ENCODE peak calls at places on chromosomes 16 and 17, in five cellular contexts. E is heart right ventricle, F is fibroblast of the aortic adventitia, Q is pancreas, G is brain microvascular endothelial cell. M is an unnamed sample.

GRCh38 chr17:42674755-42675347 is 1.9 kb downstream of the PLEKHH3 start:
- DNase-seq in E (peak), F (no peak), Q (peak), G (no peak), M (no peak)

GRCh38 chr17:3959295-3959899 is 4.8 kb downstream of the ATP2A3 start:
- DNase-seq in E (no peak), F (peak), Q (peak), G (peak), M (no peak)

GRCh38 chr16:69276143-69277115 is 34.7 kb upstream of the VPS4A start:
- DNase-seq in E (peak), F (peak), Q (no peak), G (peak), M (no peak)

GRCh38 chr17:1438593-1439083 is 17.4 kb downstream of the CRK start:
- DNase-seq in E (no peak), F (peak), Q (no peak), G (peak), M (no peak)

GRCh38 chr16:52569701-52570100 is 22.8 kb upstream of the TOX3 start:
- DNase-seq in E (no peak), F (no peak), Q (no peak), G (no peak), M (no peak)

GRCh38 chr17:64150237-64151015 is 20.5 kb upstream of the ERN1 start:
- DNase-seq in E (no peak), F (no peak), Q (peak), G (no peak), M (no peak)

GRCh38 chr16:3640207-3640606 is 14.3 kb upstream of the DNASE1 start:
- DNase-seq in E (no peak), F (no peak), Q (no peak), G (no peak), M (no peak)

GRCh38 chr16:57137043-57137442 is 44.7 kb downstream of the CPNE2 start:
- DNase-seq in E (no peak), F (no peak), Q (no peak), G (no peak), M (no peak)

GRCh38 chr16:12340151-12340733 is 363.7 kb downstream of the SNX29 start:
- DNase-seq in E (no peak), F (peak), Q (peak), G (peak), M (no peak)

GRCh38 chr17:40714473-40714872 is 10.9 kb upstream of the KRT24 start:
- DNase-seq in E (no peak), F (no peak), Q (no peak), G (no peak), M (no peak)

GRCh38 chr17:17839792-17840707 is 3.3 kb upstream of the SREBF1 start:
- DNase-seq in E (peak), F (peak), Q (peak), G (peak), M (no peak)

GRCh38 chr17:5135726-5136579 is 20.1 kb downstream of the USP6 start:
- DNase-seq in E (no peak), F (no peak), Q (no peak), G (no peak), M (no peak)

GRCh38 chr17:67779098-67779672 is 46.1 kb upstream of the BPTF start:
- DNase-seq in E (peak), F (peak), Q (peak), G (peak), M (no peak)

GRCh38 chr16:67190041-67190440 is at the start of gene EXOC3L1:
- DNase-seq in E (no peak), F (no peak), Q (no peak), G (no peak), M (no peak)

GRCh38 chr16:84732674-84733352 is 33.0 kb downstream of the USP10 start:
- DNase-seq in E (no peak), F (no peak), Q (no peak), G (no peak), M (no peak)

GRCh38 chr16:89606006-89606405 is 7.4 kb upstream of the DPEP1 start:
- DNase-seq in E (no peak), F (no peak), Q (no peak), G (no peak), M (no peak)

GRCh38 chr16:84569382-84569987 is 48.4 kb downstream of the COTL1 start:
- DNase-seq in E (no peak), F (peak), Q (no peak), G (no peak), M (no peak)

GRCh38 chr17:80780381-80781187 is 211.1 kb upstream of the CHMP6 start:
- DNase-seq in E (no peak), F (no peak), Q (no peak), G (no peak), M (peak)

GRCh38 chr17:63358111-63358839 is 87.8 kb downstream of the CYB561 start:
- DNase-seq in E (no peak), F (peak), Q (no peak), G (peak), M (no peak)

GRCh38 chr17:14793237-14793636 is 471.9 kb downstream of the PMP22 start:
- DNase-seq in E (no peak), F (peak), Q (no peak), G (peak), M (no peak)

GRCh38 chr16:89536886-89537548 is 23.5 kb upstream of the RPL13 start:
- DNase-seq in E (no peak), F (no peak), Q (no peak), G (peak), M (no peak)

GRCh38 chr16:70437582-70438324 is 1.1 kb downstream of the ST3GAL2 start:
- DNase-seq in E (no peak), F (peak), Q (no peak), G (peak), M (no peak)

GRCh38 chr17:32445075-32445427 is 741 bp downstream of the PSMD11 start:
- DNase-seq in E (peak), F (peak), Q (no peak), G (peak), M (no peak)

GRCh38 chr17:42000399-42001076 is 16.7 kb downstream of the DNAJC7 start:
- DNase-seq in E (no peak), F (no peak), Q (no peak), G (no peak), M (no peak)

GRCh38 chr16:48334325-48334724 is 50.9 kb downstream of the SIAH1 start:
- DNase-seq in E (no peak), F (no peak), Q (no peak), G (no peak), M (no peak)

GRCh38 chr17:80855968-80856862 is 135.4 kb upstream of the CHMP6 start:
- DNase-seq in E (peak), F (peak), Q (no peak), G (peak), M (peak)

GRCh38 chr17:9329251-9329921 is 246.2 kb downstream of the STX8 start:
- DNase-seq in E (peak), F (no peak), Q (no peak), G (no peak), M (no peak)

GRCh38 chr17:77736721-77737120 is 221.8 kb upstream of the TNRC6C start:
- DNase-seq in E (peak), F (no peak), Q (no peak), G (no peak), M (no peak)

GRCh38 chr16:28012031-28012445 is 51.5 kb downstream of the GSG1L start:
- DNase-seq in E (no peak), F (no peak), Q (no peak), G (peak), M (no peak)

GRCh38 chr17:9291912-9292562 is 270.7 kb downstream of the NTN1 start:
- DNase-seq in E (peak), F (peak), Q (peak), G (peak), M (no peak)

GRCh38 chr16:85205747-85206471 is 93.6 kb upstream of the CIBAR2 start:
- DNase-seq in E (no peak), F (peak), Q (peak), G (no peak), M (no peak)

GRCh38 chr17:42107597-42108576 is 4.6 kb downstream of the DHX58 start:
- DNase-seq in E (peak), F (no peak), Q (peak), G (peak), M (no peak)

GRCh38 chr17:10875411-10875810 is 37.5 kb upstream of the PIRT start:
- DNase-seq in E (no peak), F (no peak), Q (no peak), G (peak), M (no peak)

GRCh38 chr16:14186954-14187306 is 115.8 kb downstream of the MRTFB start:
- DNase-seq in E (no peak), F (peak), Q (no peak), G (no peak), M (no peak)

GRCh38 chr16:66014221-66014620 is 352.3 kb upstream of the CDH5 start:
- DNase-seq in E (no peak), F (no peak), Q (no peak), G (no peak), M (no peak)

GRCh38 chr16:58024673-58025350 is 742 bp upstream of the MMP15 start:
- DNase-seq in E (no peak), F (no peak), Q (peak), G (no peak), M (no peak)

GRCh38 chr17:44397479-44398440 is 8.3 kb upstream of the ITGA2B start:
- DNase-seq in E (no peak), F (no peak), Q (no peak), G (no peak), M (no peak)

GRCh38 chr17:74757502-74757901 is 9.1 kb downstream of the NHERF1 start:
- DNase-seq in E (no peak), F (no peak), Q (no peak), G (no peak), M (no peak)
- H3K4me3 ChIP-seq in E (no peak), F (no peak), Q (no peak), G (no peak), M (no peak)

DNA sequence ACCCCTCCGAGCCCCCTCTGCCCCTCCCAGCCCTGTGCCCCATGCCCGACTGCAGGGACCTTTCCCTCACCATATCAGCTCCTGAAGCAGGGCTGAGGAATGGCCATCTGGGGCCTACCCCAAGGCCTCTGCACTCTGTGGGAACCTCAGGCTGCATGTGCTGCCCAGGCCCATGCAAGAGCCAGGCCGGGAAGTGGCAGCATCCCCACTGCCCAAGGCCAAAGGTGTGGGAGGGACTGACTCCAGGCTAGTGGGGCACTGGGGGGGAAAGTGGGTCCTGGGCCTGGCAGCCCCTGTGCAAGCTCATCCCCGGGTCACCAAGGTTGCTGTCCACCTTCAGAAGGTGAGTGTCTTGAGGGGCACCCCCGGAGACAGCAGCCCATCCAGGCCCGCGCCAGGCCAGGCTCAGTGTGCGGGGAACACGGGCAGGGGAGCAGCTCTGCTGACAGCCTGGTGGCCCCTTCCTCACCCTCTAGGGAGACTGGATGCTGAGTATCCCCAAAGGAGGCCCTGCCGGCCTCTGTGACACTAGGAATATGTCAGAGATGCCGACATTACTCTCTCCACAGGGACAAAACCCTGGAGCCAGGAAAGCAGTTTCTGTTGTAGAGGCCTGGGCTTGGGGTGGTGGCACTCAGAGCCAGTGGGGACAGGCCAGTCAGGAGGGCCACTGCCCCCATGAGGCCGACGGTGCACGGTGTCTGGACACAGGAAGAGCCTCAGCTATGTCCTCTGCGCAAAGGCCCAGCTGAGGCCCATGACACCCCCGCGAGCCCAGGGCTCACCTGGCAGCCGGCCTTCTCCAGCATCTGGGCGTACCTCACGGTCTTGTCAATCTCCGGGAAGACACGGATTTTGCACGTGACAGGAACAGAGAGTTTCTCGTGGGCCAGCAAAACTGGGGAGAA is 3.3 kb downstream of the DUS1L start:
- DNase-seq in E (no peak), F (no peak), Q (no peak), G (no peak), M (no peak)
- TF ChIP-seq CTCF in E (no peak), F (no peak), Q (no peak), G (peak), M (no peak)

DNA sequence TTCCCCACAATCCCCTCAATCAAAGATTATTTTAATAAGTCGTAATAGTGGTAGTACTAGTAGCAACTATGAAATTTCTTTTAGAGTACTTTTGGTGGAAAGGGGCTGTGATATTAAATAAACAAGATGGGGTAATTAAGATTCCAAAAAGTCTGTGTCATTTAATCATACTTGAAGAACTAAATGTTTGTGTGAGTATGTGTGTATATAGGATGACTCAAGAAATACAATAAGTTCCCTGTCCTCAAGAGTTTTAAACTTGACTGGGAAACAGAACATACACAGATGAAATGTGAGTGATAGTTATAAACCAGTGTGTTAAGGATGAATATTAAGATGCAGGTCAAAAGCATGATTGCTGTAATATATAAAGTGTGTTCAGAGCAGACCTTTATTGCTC is 2.3 kb downstream of the ALDH3A2 start:
- DNase-seq in E (no peak), F (no peak), Q (no peak), G (no peak), M (no peak)
- H3K4me3 ChIP-seq in E (no peak), F (no peak), Q (peak), G (no peak), M (no peak)

GRCh38 chr16:24378999-24379398 is 122.9 kb downstream of the CACNG3 start:
- DNase-seq in E (no peak), F (no peak), Q (no peak), G (no peak), M (no peak)
- TF ChIP-seq CTCF in E (no peak), F (no peak), Q (no peak), G (no peak), M (no peak)

GRCh38 chr17:51951737-51952136 is 206.8 kb downstream of the CA10 start:
- DNase-seq in E (no peak), F (no peak), Q (no peak), G (no peak), M (no peak)

GRCh38 chr17:51947160-51947559 is 211.4 kb downstream of the CA10 start:
- DNase-seq in E (no peak), F (no peak), Q (no peak), G (no peak), M (no peak)

GRCh38 chr17:51946311-51946710 is 212.2 kb downstream of the CA10 start:
- DNase-seq in E (no peak), F (no peak), Q (no peak), G (no peak), M (no peak)

GRCh38 chr17:51948128-51948527 is 210.4 kb downstream of the CA10 start:
- DNase-seq in E (no peak), F (no peak), Q (no peak), G (no peak), M (no peak)
- H3K4me3 ChIP-seq in E (no peak), F (no peak), Q (no peak), G (no peak), M (no peak)